ENCODE peak calls at places on chromosomes 13 and 19, in four cellular contexts. V is pancreas; O is breast epithelium; N is CD8-positive, alpha-beta T cell. E is an unnamed sample.

GRCh38 chr13:99124695-99125334 is 75.8 kb upstream of the UBAC2 start:
- DNase-seq in N (no peak), V (no peak), O (no peak), E (no peak)

GRCh38 chr13:66665991-66666390 is 564.1 kb downstream of the PCDH9 start:
- DNase-seq in N (no peak), V (peak; percentile 31), O (peak; percentile 65), E (peak; percentile 3)

GRCh38 chr13:23468811-23469210 is 35.3 kb upstream of the SACS start:
- DNase-seq in V (no peak), O (no peak), N (no peak), E (no peak)

GRCh38 chr13:102825921-102826706 is 19.7 kb upstream of the ERCC5 start:
- DNase-seq in O (no peak), N (no peak), V (no peak), E (no peak)

GRCh38 chr19:49513746-49514118 is 1.3 kb downstream of the FCGRT start:
- DNase-seq in V (no peak), N (no peak), O (no peak), E (no peak)

GRCh38 chr19:16197188-16197621 is 506 bp upstream of the AP1M1 start:
- DNase-seq in N (no peak), V (no peak), O (no peak), E (no peak)

GRCh38 chr13:98083936-98084335 is 59.0 kb upstream of the FARP1 start:
- DNase-seq in O (no peak), V (no peak), N (no peak), E (no peak)

GRCh38 chr13:45995245-45995644 is 57.3 kb downstream of the ZC3H13 start:
- DNase-seq in V (no peak), N (no peak), O (no peak), E (no peak)

GRCh38 chr19:12126707-12127106 is 13.4 kb downstream of the ZNF20 start:
- DNase-seq in N (no peak), V (no peak), O (no peak), E (no peak)

GRCh38 chr19:14519860-14520407 is 1.7 kb upstream of the DNAJB1 start:
- DNase-seq in N (no peak), V (no peak), O (no peak), E (peak; percentile 67)

GRCh38 chr19:51026554-51026831 is at the start of gene KLK11:
- DNase-seq in O (no peak), V (peak; percentile 86), N (no peak), E (peak; percentile 80)

GRCh38 chr19:3538965-3539742 is at the start of gene TEKTIP1:
- DNase-seq in N (no peak), V (no peak), O (no peak), E (no peak)

GRCh38 chr13:58953638-58954037 is 1210.1 kb downstream of the DIAPH3 start:
- DNase-seq in N (no peak), O (no peak), V (no peak), E (no peak)

GRCh38 chr19:11373166-11373884 is 1.1 kb upstream of the SWSAP1 start:
- DNase-seq in N (no peak), O (no peak), V (no peak), E (no peak)

GRCh38 chr19:5137571-5138124 is 168.7 kb downstream of the KDM4B start:
- DNase-seq in N (no peak), O (no peak), V (peak; percentile 77), E (no peak)
- TF ChIP-seq CTCF in N (no peak), O (no peak), V (no peak), E (no peak)

GRCh38 chr13:114115191-114115671 is 17.2 kb downstream of the RASA3 start:
- DNase-seq in O (no peak), N (no peak), V (peak; percentile 47), E (peak; percentile 6)
- TF ChIP-seq CTCF in O (no peak), N (no peak), V (no peak), E (no peak)

GRCh38 chr13:35988648-35989081 is 142.5 kb downstream of the DCLK1 start:
- DNase-seq in O (no peak), N (no peak), V (no peak), E (no peak)

GRCh38 chr13:35987572-35988513 is 143.3 kb downstream of the DCLK1 start:
- DNase-seq in N (no peak), O (no peak), V (no peak), E (no peak)

GRCh38 chr13:35992964-35993363 is 138.2 kb downstream of the DCLK1 start:
- DNase-seq in V (no peak), N (no peak), O (no peak), E (no peak)

GRCh38 chr13:35994131-35994966 is 136.8 kb downstream of the DCLK1 start:
- DNase-seq in V (no peak), N (no peak), O (no peak), E (no peak)

GRCh38 chr13:35990196-35990595 is 141.0 kb downstream of the DCLK1 start:
- DNase-seq in V (no peak), N (no peak), O (no peak), E (no peak)
- TF ChIP-seq CTCF in V (no peak), N (no peak), O (no peak), E (no peak)

GRCh38 chr13:42594577-42595571 is 20.9 kb downstream of the TNFSF11 start:
- DNase-seq in N (peak; percentile 31), O (peak; percentile 30), V (no peak), E (peak; percentile 45)
- TF ChIP-seq CTCF in N (peak; percentile 95), O (peak; percentile 74), V (peak; percentile 75), E (peak; percentile 41)

DNA sequence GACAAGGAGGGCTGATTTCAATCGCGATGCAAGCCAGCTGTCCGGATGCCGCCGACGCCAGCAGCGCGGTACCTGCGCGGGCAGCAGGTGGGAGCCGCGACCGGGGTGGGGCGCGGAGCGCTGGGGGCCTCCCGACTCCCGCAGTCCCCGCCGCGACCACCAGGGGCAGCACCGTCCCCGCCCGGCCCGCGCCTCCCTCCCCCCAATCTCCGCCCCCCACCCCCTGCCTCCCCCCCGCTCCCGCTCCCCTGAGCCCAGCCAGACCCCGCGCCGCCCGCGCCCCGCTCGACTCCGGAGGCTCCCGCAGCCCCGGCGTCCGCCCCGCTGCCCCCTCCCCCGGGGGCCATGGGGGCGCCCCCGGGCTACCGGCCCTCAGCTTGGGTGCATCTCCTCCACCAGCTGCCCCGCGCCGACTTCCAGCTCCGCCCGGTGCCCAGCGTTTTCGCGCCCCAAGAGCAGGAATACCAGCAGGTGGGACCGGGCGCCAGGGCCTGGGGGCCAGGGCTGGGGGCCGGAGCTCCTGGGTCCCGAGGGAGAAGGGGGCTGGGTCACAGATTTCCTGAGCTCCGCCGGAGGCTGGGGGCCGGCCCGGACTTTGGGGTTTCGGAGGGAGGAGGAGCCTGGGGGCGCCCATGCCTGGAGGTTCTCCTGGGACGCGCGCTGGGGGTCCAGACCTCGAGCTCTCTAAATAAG is at the start of gene TTYH1:
- DNase-seq in N (peak; percentile 26), V (peak; percentile 78), O (no peak), E (no peak)
- TF ChIP-seq CTCF in N (peak; percentile 49), V (peak; percentile 42), O (no peak), E (peak; percentile 69)

DNA sequence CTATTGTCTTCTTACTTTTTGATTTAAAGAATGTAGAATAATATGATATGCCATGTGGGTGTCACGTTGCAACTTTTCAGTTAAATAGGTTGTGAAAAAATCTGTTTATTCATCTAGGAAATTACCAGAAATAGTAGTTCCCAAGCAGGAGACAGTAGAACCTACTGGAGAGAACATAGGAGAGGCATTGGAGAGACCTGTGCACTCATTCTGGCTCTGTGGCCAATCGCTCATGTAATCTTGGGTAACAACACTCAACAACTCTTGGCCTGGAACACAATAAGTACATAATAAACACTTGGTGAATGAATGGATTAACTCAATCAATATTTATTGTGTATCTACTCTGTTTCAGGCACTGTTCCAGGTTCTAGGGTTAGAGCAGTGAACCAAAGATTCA is 35.3 kb downstream of the EDNRB start:
- DNase-seq in O (no peak), V (no peak), N (no peak), E (no peak)
- TF ChIP-seq CTCF in O (no peak), V (no peak), N (no peak), E (no peak)

GRCh38 chr13:76822691-76823267 is 63.4 kb downstream of the KCTD12 start:
- DNase-seq in O (no peak), N (no peak), V (no peak), E (no peak)
- TF ChIP-seq CTCF in O (no peak), N (no peak), V (no peak), E (no peak)

GRCh38 chr13:22168437-22168836 is 497.6 kb downstream of the FGF9 start:
- DNase-seq in V (no peak), N (no peak), O (no peak), E (no peak)

GRCh38 chr13:22175211-22175610 is 504.3 kb downstream of the FGF9 start:
- DNase-seq in O (no peak), V (no peak), N (no peak), E (no peak)

GRCh38 chr13:22173605-22174004 is 502.7 kb downstream of the FGF9 start:
- DNase-seq in N (no peak), O (no peak), V (no peak), E (no peak)

GRCh38 chr13:22169473-22169872 is 498.6 kb downstream of the FGF9 start:
- DNase-seq in O (no peak), N (no peak), V (no peak), E (no peak)
- TF ChIP-seq CTCF in O (no peak), N (no peak), V (no peak), E (no peak)